ENCODE peak calls at places on chromosomes 11 and 22, in four cellular contexts. W, T, D and Z are unnamed samples.

GRCh38 chr22:19776433-19777031 is 16.0 kb downstream of the TBX1 start:
- DNase-seq in W (no peak), T (no peak), D (no peak), Z (no peak)

GRCh38 chr11:37509471-37509870 is 911.4 kb upstream of the RAG2 start:
- DNase-seq in W (no peak), T (no peak), D (no peak), Z (peak)

GRCh38 chr11:17543574-17544180 is 539 bp downstream of the USH1C start:
- DNase-seq in W (no peak), T (no peak), D (no peak), Z (no peak)

GRCh38 chr22:46561435-46561905 is 24.1 kb upstream of the CELSR1 start:
- DNase-seq in W (peak), T (peak), D (no peak), Z (peak)

GRCh38 chr11:34146411-34146810 is 41.0 kb downstream of the NAT10 start:
- DNase-seq in W (no peak), T (no peak), D (no peak), Z (no peak)

GRCh38 chr11:31355817-31356216 is 13.7 kb downstream of the DCDC1 start:
- DNase-seq in W (peak), T (no peak), D (no peak), Z (peak)

GRCh38 chr11:64367931-64368672 is 9.1 kb downstream of the RPS6KA4 start:
- DNase-seq in W (no peak), T (no peak), D (no peak), Z (no peak)

GRCh38 chr11:932435-932834 is 6.8 kb downstream of the AP2A2 start:
- DNase-seq in W (no peak), T (no peak), D (no peak), Z (no peak)

GRCh38 chr11:116656011-116656410 is 116.8 kb downstream of the BUD13 start:
- DNase-seq in W (no peak), T (no peak), D (no peak), Z (no peak)

GRCh38 chr11:6320411-6321207 is at the start of gene CAVIN3:
- DNase-seq in W (no peak), T (peak), D (no peak), Z (peak)

GRCh38 chr22:31139866-31140716 is at the start of gene PLA2G3:
- DNase-seq in W (peak), T (no peak), D (no peak), Z (no peak)

GRCh38 chr22:33896801-33897620 is 23.3 kb downstream of the LARGE1 start:
- DNase-seq in W (peak), T (no peak), D (no peak), Z (no peak)

GRCh38 chr11:71334191-71334590 is 81.8 kb upstream of the SHANK2 start:
- DNase-seq in W (no peak), T (no peak), D (no peak), Z (no peak)

GRCh38 chr11:130181295-130182272 is 22.0 kb downstream of the ST14 start:
- DNase-seq in W (peak), T (no peak), D (no peak), Z (peak)

GRCh38 chr11:83909579-83909978 is 623.4 kb upstream of the CCDC90B start:
- DNase-seq in W (no peak), T (no peak), D (no peak), Z (no peak)

GRCh38 chr11:10807629-10808552 is 835 bp downstream of the EIF4G2 start:
- DNase-seq in W (peak), T (peak), D (no peak), Z (peak)

GRCh38 chr11:267491-267994 is 10.7 kb upstream of the NLRP6 start:
- DNase-seq in W (no peak), T (peak), D (no peak), Z (peak)